ENCODE peak calls at places on chromosomes 3 and 15, in four cellular contexts. Z is endothelial cell of umbilical vein, O is PC-3, Y is mammary epithelial cell. W is an unnamed sample.

GRCh38 chr3:162586591-162586990 is 1090.0 kb downstream of the OTOL1 start:
- DNase-seq in Z (no peak), O (peak), Y (no peak), W (peak)

GRCh38 chr3:123745184-123745855 is 138.8 kb downstream of the MYLK start:
- DNase-seq in Z (peak), O (peak), Y (no peak), W (peak)

GRCh38 chr3:81958967-81959625 is 197.7 kb upstream of the GBE1 start:
- DNase-seq in Z (no peak), O (no peak), Y (peak), W (no peak)

GRCh38 chr3:163043074-163043473 is 1546.5 kb downstream of the OTOL1 start:
- DNase-seq in Z (no peak), O (peak), Y (no peak), W (peak)

GRCh38 chr15:82936966-82937647 is 15.4 kb downstream of the HOMER2 start:
- DNase-seq in Z (no peak), O (peak), Y (peak), W (no peak)

GRCh38 chr3:152737021-152737908 is 97.7 kb upstream of the P2RY1 start:
- DNase-seq in Z (no peak), O (peak), Y (peak), W (no peak)

GRCh38 chr15:41648770-41649169 is 11.4 kb upstream of the MGA start:
- DNase-seq in Z (no peak), O (no peak), Y (peak), W (no peak)

GRCh38 chr3:156377266-156377665 is 177.7 kb downstream of the SSR3 start:
- DNase-seq in Z (no peak), O (no peak), Y (no peak), W (no peak)

GRCh38 chr3:184379375-184380209 is at the start of gene CHRD:
- DNase-seq in Z (no peak), O (no peak), Y (no peak), W (no peak)

GRCh38 chr15:31974855-31975421 is 55.4 kb upstream of the CHRNA7 start:
- DNase-seq in Z (peak), O (peak), Y (no peak), W (peak)

GRCh38 chr15:31977138-31977537 is 53.2 kb upstream of the CHRNA7 start:
- DNase-seq in Z (no peak), O (no peak), Y (no peak), W (no peak)

GRCh38 chr15:31977812-31978662 is 52.3 kb upstream of the CHRNA7 start:
- DNase-seq in Z (peak), O (peak), Y (no peak), W (peak)

GRCh38 chr15:31974154-31974794 is 56.0 kb upstream of the CHRNA7 start:
- DNase-seq in Z (no peak), O (no peak), Y (no peak), W (peak)

DNA sequence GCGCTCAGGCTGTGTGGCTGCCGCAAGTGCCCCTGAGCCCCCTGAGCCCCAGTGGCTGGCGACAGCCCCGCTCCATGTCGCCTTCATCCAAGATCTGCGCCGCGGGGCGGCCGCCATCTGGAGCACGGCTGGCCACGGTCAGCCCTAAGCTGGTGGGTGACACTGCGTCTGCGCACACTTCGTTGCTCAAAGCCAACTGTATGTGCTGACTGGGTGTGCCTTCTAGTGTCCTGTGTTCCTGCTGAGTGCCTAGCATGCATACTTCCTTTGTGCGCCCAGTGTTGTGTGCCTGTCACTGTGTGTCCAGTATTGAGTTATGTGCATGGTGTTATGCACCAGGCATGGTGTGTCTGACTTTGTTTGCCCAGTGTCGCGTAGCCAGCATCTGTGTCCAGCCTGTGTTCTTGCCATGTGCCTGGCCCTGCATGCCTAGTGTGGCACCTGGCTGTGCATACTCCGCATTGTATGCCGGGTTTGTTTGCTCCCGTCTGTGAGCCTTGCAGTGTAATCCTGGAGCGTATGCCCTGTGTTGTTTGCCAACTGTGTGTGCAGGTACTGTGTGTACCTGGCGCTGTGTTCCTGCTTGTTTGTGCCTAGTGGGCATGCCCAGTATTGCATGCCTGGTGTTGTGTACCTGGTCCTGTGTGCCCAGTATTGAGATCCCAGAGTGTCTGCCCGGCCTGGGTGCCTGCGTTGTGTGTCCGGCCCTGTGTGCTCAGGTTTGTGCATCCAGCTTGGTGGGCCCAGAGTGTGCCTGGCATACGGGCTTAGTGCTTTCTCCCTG is 54.7 kb upstream of the CHRNA7 start:
- DNase-seq in Z (no peak), O (peak), Y (no peak), W (peak)
- TF ChIP-seq CTCF in Z (peak), O (peak), Y (peak), W (no peak)

DNA sequence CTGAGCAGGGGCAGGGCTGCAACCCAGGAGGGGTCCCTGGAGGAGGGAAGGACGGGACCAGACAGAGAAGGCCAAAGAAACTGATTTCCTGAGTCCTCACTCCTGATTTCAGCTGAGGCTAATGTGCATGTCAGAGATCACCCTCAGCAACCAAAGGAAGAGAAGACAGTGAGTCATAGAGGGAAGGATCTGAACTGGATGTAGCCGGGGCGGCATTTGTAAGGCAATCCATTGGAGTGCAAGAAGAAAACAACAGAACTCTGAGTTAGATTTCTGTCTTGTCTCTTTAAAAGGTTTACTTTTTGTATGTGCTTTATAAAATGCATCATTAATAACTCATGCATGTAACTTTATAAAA is 105.3 kb upstream of the AGBL1 start:
- DNase-seq in Z (no peak), O (no peak), Y (peak), W (no peak)
- H2AFZ ChIP-seq in Z (no peak), O (no peak), Y (no peak), W (no peak)

DNA sequence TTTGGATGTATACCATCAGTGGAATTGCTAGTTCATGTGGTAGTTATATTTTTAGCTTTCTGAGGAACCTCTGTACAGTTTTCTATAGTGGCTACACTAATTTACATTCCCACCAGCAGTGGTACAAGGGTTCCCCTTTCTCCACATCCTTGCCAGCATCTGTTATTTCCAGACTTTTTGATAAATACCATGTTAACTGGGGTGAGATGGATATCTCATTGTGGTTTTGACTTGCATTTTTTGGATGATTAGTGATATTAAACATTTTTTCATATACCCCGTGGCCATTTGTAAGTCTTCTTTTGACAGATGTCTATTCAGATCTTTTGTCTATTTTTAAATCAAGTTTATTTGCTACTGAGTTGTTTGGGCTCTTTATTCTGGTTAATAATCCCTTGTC is 455.6 kb upstream of the RARB start:
- DNase-seq in Z (no peak), O (no peak), Y (no peak), W (no peak)
- TF ChIP-seq CTCF in Z (no peak), O (no peak), Y (no peak), W (no peak)

DNA sequence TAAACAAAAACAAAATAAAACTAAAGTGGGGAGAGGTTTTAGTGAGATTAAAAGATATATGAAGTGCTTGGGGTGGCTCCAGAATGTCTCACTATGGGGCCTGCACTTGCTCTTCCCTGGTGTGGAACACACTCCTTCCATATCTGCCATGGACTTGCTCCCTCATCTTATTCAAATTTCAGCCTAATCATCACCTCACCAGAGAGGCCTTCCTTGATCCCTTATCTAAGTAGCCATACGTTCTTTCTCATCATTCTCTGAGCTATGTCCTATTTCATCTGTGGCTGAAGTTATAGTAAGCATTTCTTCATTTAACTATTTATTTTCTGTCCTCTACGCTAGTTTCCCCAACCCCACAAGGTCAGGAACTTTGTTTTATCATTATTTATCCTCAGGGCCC is 511.7 kb downstream of the NTRK3 start:
- DNase-seq in Z (no peak), O (no peak), Y (no peak), W (no peak)
- H2AFZ ChIP-seq in Z (no peak), O (no peak), Y (no peak), W (no peak)

DNA sequence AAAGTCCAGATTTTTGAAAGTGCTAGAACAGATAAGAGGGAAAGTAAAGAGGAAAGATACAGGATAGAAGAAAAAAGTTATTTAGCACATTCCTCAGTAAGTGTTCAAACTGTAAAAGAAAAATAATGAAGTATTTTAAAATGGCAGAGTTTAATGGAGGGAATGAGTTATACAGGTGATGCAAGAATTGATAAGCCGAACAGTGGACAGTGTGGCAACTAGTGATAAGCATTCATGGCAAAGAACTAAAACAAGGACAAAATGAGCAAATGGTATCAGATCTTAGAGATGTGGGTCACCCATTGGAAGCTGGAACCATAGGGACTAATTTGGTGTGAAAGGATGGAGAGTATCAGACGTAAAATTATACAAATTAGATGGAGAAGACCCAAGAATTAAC is 622.9 kb upstream of the SGO1 start:
- DNase-seq in Z (no peak), O (no peak), Y (no peak), W (no peak)
- TF ChIP-seq CTCF in Z (no peak), O (no peak), Y (no peak), W (no peak)

GRCh38 chr15:89767411-89767915 is 8.7 kb upstream of the MESP2 start:
- DNase-seq in Z (no peak), O (no peak), Y (no peak), W (no peak)
- H2AFZ ChIP-seq in Z (no peak), O (no peak), Y (no peak), W (no peak)

GRCh38 chr3:189267981-189268613 is 96.3 kb downstream of the TPRG1 start:
- DNase-seq in Z (no peak), O (peak), Y (peak), W (peak)
- TF ChIP-seq CTCF in Z (no peak), O (peak), Y (peak), W (peak)

GRCh38 chr15:65638681-65639089 is 16.9 kb downstream of the SLC24A1 start:
- DNase-seq in Z (peak), O (peak), Y (peak), W (peak)
- H2AFZ ChIP-seq in Z (peak), O (no peak), Y (peak), W (no peak)

GRCh38 chr3:186648851-186649250 is 8.7 kb downstream of the FETUB start:
- DNase-seq in Z (no peak), O (no peak), Y (no peak), W (no peak)

GRCh38 chr3:186651678-186652215 is 11.5 kb downstream of the FETUB start:
- DNase-seq in Z (no peak), O (no peak), Y (no peak), W (no peak)

GRCh38 chr3:186653079-186653710 is 12.6 kb upstream of the HRG start:
- DNase-seq in Z (no peak), O (no peak), Y (no peak), W (no peak)

DNA sequence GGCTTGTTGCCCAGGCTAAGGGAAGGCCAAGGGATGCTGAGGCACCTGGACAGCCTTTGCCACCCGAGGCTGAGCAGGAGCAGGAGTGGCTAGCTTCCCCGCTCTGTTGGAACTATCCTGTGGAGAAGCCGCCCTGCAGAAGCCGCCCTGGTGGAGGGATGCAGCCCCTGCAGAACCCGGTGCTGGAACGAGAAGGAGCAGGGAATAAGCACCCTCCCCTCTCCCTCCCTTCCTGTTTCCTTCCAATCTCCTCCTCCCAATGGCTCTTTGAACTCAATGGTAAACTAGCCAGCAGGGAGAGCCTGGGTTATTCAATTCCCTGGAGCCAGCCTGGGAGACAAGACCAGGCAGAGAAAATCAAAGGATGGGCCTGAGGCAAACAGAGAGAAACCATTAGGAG is 11.8 kb upstream of the HRG start:
- DNase-seq in Z (no peak), O (no peak), Y (no peak), W (peak)
- TF ChIP-seq CTCF in Z (no peak), O (no peak), Y (no peak), W (peak)